ENCODE peak calls at places on chromosomes 12 and 14, in five cellular contexts. T is psoas muscle, A is pancreas, I is PC-3, E is IMR-90. R is an unnamed sample.
A peak's percentile ranks its signal among the peaks of the same experiment; 100 is the strongest.

GRCh38 chr12:55847603-55848329 is 5.0 kb upstream of the MMP19 start:
- DNase-seq in T (peak; percentile 94), A (no peak), I (peak; percentile 23), E (peak; percentile 100), R (no peak)

GRCh38 chr12:100348657-100349454 is 8.0 kb upstream of the SLC17A8 start:
- DNase-seq in T (no peak), A (no peak), I (peak; percentile 66), E (peak; percentile 38), R (no peak)

GRCh38 chr12:124909831-124910560 is 4.5 kb downstream of the UBC start:
- DNase-seq in T (no peak), A (no peak), I (peak; percentile 23), E (peak; percentile 48), R (no peak)

GRCh38 chr14:37708481-37708880 is 113.1 kb downstream of the TTC6 start:
- DNase-seq in T (no peak), A (no peak), I (no peak), E (peak; percentile 60), R (no peak)

GRCh38 chr14:70448633-70449032 is 3.3 kb upstream of the ADAM21 start:
- DNase-seq in T (no peak), A (no peak), I (peak; percentile 30), E (peak; percentile 62), R (no peak)

GRCh38 chr14:59816931-59817330 is 53.6 kb downstream of the RTN1 start:
- DNase-seq in T (no peak), A (no peak), I (no peak), E (no peak), R (no peak)

GRCh38 chr14:23310546-23310945 is 3.9 kb downstream of the BCL2L2 start:
- DNase-seq in T (no peak), A (no peak), I (no peak), E (no peak), R (no peak)

GRCh38 chr12:40105265-40105514 is 691 bp downstream of the SLC2A13 start:
- DNase-seq in T (peak; percentile 73), A (no peak), I (peak; percentile 26), E (no peak), R (no peak)

GRCh38 chr14:70073924-70074566 is 114.7 kb downstream of the SLC8A3 start:
- DNase-seq in T (peak; percentile 56), A (peak; percentile 82), I (peak; percentile 79), E (peak; percentile 73), R (no peak)

GRCh38 chr14:28635387-28635786 is 131.2 kb upstream of the FOXG1 start:
- DNase-seq in T (no peak), A (no peak), I (peak; percentile 65), E (peak; percentile 16), R (no peak)

GRCh38 chr14:76564471-76565119 is 188.7 kb downstream of the ESRRB start:
- DNase-seq in T (no peak), A (no peak), I (no peak), E (no peak), R (no peak)

GRCh38 chr12:123062682-123063426 is 82.4 kb downstream of the ARL6IP4 start:
- DNase-seq in T (peak; percentile 79), A (no peak), I (peak; percentile 82), E (peak; percentile 69), R (no peak)

GRCh38 chr12:32444895-32445294 is 45.5 kb downstream of the FGD4 start:
- DNase-seq in T (no peak), A (no peak), I (peak; percentile 91), E (peak; percentile 77), R (no peak)

GRCh38 chr12:95460105-95460504 is 13.8 kb upstream of the METAP2 start:
- DNase-seq in T (no peak), A (no peak), I (no peak), E (no peak), R (no peak)

GRCh38 chr14:65117795-65118746 is 15.8 kb upstream of the MAX start:
- DNase-seq in T (no peak), A (no peak), I (no peak), E (no peak), R (no peak)

GRCh38 chr14:104957146-104958113 is 20.7 kb downstream of the AHNAK2 start:
- DNase-seq in T (peak; percentile 35), A (no peak), I (peak; percentile 46), E (no peak), R (no peak)

GRCh38 chr12:39587247-39587646 is 32.4 kb downstream of the ABCD2 start:
- DNase-seq in T (no peak), A (no peak), I (peak; percentile 45), E (no peak), R (peak; percentile 16)

GRCh38 chr12:14258468-14258947 is 107.0 kb upstream of the ATF7IP start:
- DNase-seq in T (peak; percentile 56), A (no peak), I (no peak), E (peak; percentile 7), R (no peak)

GRCh38 chr12:70747445-70747844 is 110.2 kb upstream of the PTPRB start:
- DNase-seq in T (no peak), A (no peak), I (no peak), E (no peak), R (no peak)

GRCh38 chr12:132422057-132423043 is 67.6 kb upstream of the FBRSL1 start:
- DNase-seq in T (no peak), A (no peak), I (no peak), E (peak; percentile 42), R (no peak)

GRCh38 chr14:98754343-98755025 is 517.5 kb downstream of the BCL11B start:
- DNase-seq in T (no peak), A (no peak), I (no peak), E (no peak), R (no peak)

GRCh38 chr12:25550186-25550585 is 2.9 kb downstream of the LMNTD1 start:
- DNase-seq in T (no peak), A (no peak), I (no peak), E (peak; percentile 85), R (no peak)

GRCh38 chr12:38956337-38956736 is 50.9 kb upstream of the CPNE8 start:
- DNase-seq in T (no peak), A (no peak), I (peak; percentile 70), E (no peak), R (no peak)

GRCh38 chr14:103393687-103394626 is 8.7 kb downstream of the MARK3 start:
- DNase-seq in T (no peak), A (no peak), I (peak; percentile 58), E (peak; percentile 53), R (no peak)

GRCh38 chr12:8037947-8038346 is 5.4 kb downstream of the FOXJ2 start:
- DNase-seq in T (no peak), A (no peak), I (no peak), E (no peak), R (no peak)

GRCh38 chr12:57250541-57250940 is 446 bp downstream of the STAC3 start:
- DNase-seq in T (peak; percentile 66), A (no peak), I (no peak), E (no peak), R (no peak)

GRCh38 chr12:1939745-1940607 is 21.5 kb upstream of the CACNA2D4 start:
- DNase-seq in T (peak; percentile 93), A (peak; percentile 98), I (peak; percentile 81), E (peak; percentile 78), R (peak; percentile 85)

GRCh38 chr12:122862110-122862634 is 26.9 kb downstream of the HIP1R start:
- DNase-seq in T (peak; percentile 55), A (peak; percentile 53), I (no peak), E (no peak), R (no peak)

GRCh38 chr14:91396959-91397815 is 20.4 kb downstream of the CCDC88C start:
- DNase-seq in T (no peak), A (peak; percentile 73), I (no peak), E (no peak), R (peak; percentile 61)

GRCh38 chr14:35898217-35898775 is 72.2 kb downstream of the BRMS1L start:
- DNase-seq in T (no peak), A (no peak), I (no peak), E (no peak), R (no peak)

DNA sequence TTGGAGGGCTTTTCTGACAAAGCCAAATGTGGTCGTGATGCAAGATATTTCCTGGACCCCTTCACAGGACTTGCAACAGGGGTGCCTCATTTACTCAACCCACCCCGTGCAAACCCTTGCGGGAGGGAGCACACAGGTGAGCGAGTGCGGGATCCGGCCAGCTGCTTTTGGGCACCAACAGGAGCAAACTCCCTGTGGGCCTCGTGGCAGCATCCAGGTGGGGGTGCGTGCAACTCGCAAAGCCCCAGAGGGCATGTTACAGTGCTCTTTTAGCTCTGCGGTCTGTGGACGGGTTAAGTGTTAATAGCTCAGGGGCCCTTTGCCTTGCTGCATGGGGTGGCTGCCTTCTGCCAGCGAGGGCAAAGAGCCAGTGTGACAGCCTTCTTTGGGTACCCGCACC is 707.6 kb upstream of the MDGA2 start:
- DNase-seq in T (no peak), A (no peak), I (no peak), E (no peak), R (no peak)
- H3K9me3 ChIP-seq in T (no peaks in the 10 kb centered on the region), A (no peaks in the 10 kb centered on the region), I (no peaks in the 10 kb centered on the region), E (peaks cover 3% of the 10 kb centered on the region), R (no peaks in the 10 kb centered on the region)

GRCh38 chr14:69001375-69001774 is 22.3 kb upstream of the ACTN1 start:
- DNase-seq in T (no peak), A (no peak), I (no peak), E (no peak), R (no peak)

GRCh38 chr14:69005432-69006148 is 26.5 kb upstream of the ACTN1 start:
- DNase-seq in T (peak; percentile 59), A (peak; percentile 64), I (peak; percentile 91), E (peak; percentile 94), R (no peak)

GRCh38 chr14:69004731-69005431 is 25.8 kb upstream of the ACTN1 start:
- DNase-seq in T (no peak), A (no peak), I (peak; percentile 29), E (peak; percentile 43), R (no peak)

GRCh38 chr14:69003626-69004025 is 24.5 kb upstream of the ACTN1 start:
- DNase-seq in T (no peak), A (no peak), I (no peak), E (no peak), R (no peak)

GRCh38 chr14:69002069-69002468 is 23.0 kb upstream of the ACTN1 start:
- DNase-seq in T (no peak), A (no peak), I (peak; percentile 63), E (no peak), R (no peak)
- TF ChIP-seq CTCF in T (peak; percentile 43), A (no peak), I (peak; percentile 56), E (no peak), R (no peak)

DNA sequence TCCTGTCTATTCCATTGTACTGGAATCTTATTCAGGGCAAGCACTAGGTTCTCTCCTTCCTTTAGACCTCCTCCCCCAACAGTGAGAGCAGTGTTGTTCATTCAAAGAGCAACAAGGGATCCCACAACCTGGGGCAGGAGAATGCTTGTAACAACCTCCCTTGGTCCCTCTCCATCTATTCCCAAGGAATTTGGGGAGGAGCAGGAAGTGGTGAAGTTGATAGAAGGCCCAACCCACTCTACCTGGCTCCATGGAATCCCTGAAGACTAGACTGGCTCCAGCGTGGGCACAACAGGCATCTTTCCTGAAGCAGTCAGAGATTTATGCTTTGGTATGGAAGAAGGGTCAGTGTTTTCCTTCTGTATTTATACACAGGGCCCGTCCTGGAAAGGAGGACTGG is 33.4 kb upstream of the CISTR start:
- DNase-seq in T (no peak), A (no peak), I (no peak), E (no peak), R (no peak)
- H3K27ac ChIP-seq in T (no peak overlapping the region), A (no peak overlapping the region), I (no peak overlapping the region), E (no peak overlapping the region), R (no peak overlapping the region)

DNA sequence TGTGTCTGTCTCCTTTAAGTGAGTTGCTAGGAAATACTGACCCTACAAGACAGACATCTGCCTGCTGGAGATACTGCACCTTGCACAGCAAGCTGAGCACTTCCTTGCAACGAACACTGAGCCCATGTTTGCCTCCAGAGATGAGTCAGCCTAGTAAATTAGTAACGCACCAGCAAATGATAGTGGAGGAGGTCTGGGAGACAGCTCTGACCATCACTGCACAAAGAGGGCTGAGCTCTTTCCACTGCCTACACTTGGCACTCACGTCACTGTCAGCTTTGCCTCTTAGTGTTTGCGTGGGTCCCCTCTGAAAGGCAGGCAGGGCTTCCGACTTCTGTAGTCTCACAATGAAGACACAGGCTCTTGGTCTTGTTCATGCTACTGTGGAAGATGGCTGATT is 109.0 kb downstream of the APAF1 start:
- DNase-seq in T (no peak), A (no peak), I (peak; percentile 94), E (peak; percentile 77), R (no peak)
- H3K9me3 ChIP-seq in T (no peaks in the 10 kb centered on the region), A (no peaks in the 10 kb centered on the region), I (no peaks in the 10 kb centered on the region), E (no peaks in the 10 kb centered on the region), R (no peaks in the 10 kb centered on the region)

R was measured in CD4-positive, alpha-beta T cell.